ENCODE peak calls at places on chromosomes 5 and 9, in ten cellular contexts. One of them, this sample, is unnamed.

GRCh38 chr9:13481274-13481673 is 201.8 kb upstream of the MPDZ start:
- DNase-seq in GM12878: no peak
- DNase-seq in sigmoid colon: no peak
- DNase-seq in transverse colon: no peak
- DNase-seq in GM12892: no peak
- DNase-seq in breast epithelium: no peak
- DNase-seq in prostate gland: no peak
- DNase-seq in stomach: no peak
- DNase-seq in endothelial cell of umbilical vein: no peak
- DNase-seq in HCT116: no peak
- DNase-seq in this sample: no peak

GRCh38 chr5:89703799-89704198 is 705.8 kb downstream of the CETN3 start:
- DNase-seq in GM12878: no peak
- DNase-seq in sigmoid colon: no peak
- DNase-seq in transverse colon: no peak
- DNase-seq in GM12892: no peak
- DNase-seq in breast epithelium: no peak
- DNase-seq in prostate gland: no peak
- DNase-seq in stomach: no peak
- DNase-seq in endothelial cell of umbilical vein: no peak
- DNase-seq in HCT116: no peak
- DNase-seq in this sample: no peak

GRCh38 chr5:38931731-38932130 is 85.9 kb downstream of the OSMR start:
- DNase-seq in GM12878: no peak
- DNase-seq in sigmoid colon: no peak
- DNase-seq in transverse colon: no peak
- DNase-seq in GM12892: no peak
- DNase-seq in breast epithelium: no peak
- DNase-seq in prostate gland: no peak
- DNase-seq in stomach: no peak
- DNase-seq in endothelial cell of umbilical vein: no peak
- DNase-seq in HCT116: no peak
- DNase-seq in this sample: no peak

GRCh38 chr9:98333703-98334582 is 78.5 kb upstream of the TBC1D2 start:
- DNase-seq in GM12878: no peak
- DNase-seq in sigmoid colon: no peak
- DNase-seq in transverse colon: no peak
- DNase-seq in GM12892: no peak
- DNase-seq in breast epithelium: no peak
- DNase-seq in prostate gland: no peak
- DNase-seq in stomach: no peak
- DNase-seq in endothelial cell of umbilical vein: peak
- DNase-seq in HCT116: peak
- DNase-seq in this sample: no peak

GRCh38 chr5:57494104-57495098 is 11.8 kb upstream of the ACTBL2 start:
- DNase-seq in GM12878: peak
- DNase-seq in sigmoid colon: no peak
- DNase-seq in transverse colon: peak
- DNase-seq in GM12892: no peak
- DNase-seq in breast epithelium: peak
- DNase-seq in prostate gland: peak
- DNase-seq in stomach: peak
- DNase-seq in endothelial cell of umbilical vein: peak
- DNase-seq in HCT116: peak
- DNase-seq in this sample: peak

GRCh38 chr9:108859459-108860114 is 2.5 kb upstream of the ACTL7A start:
- DNase-seq in GM12878: peak
- DNase-seq in sigmoid colon: no peak
- DNase-seq in transverse colon: no peak
- DNase-seq in GM12892: no peak
- DNase-seq in breast epithelium: no peak
- DNase-seq in prostate gland: no peak
- DNase-seq in stomach: no peak
- DNase-seq in endothelial cell of umbilical vein: no peak
- DNase-seq in HCT116: no peak
- DNase-seq in this sample: no peak

GRCh38 chr5:10158886-10159285 is 90.8 kb downstream of the ATPSCKMT start:
- DNase-seq in GM12878: no peak
- DNase-seq in sigmoid colon: no peak
- DNase-seq in transverse colon: no peak
- DNase-seq in GM12892: no peak
- DNase-seq in breast epithelium: no peak
- DNase-seq in prostate gland: no peak
- DNase-seq in stomach: no peak
- DNase-seq in endothelial cell of umbilical vein: no peak
- DNase-seq in HCT116: no peak
- DNase-seq in this sample: no peak

GRCh38 chr9:88388203-88388885 is at the start of gene SPIN1:
- DNase-seq in GM12878: no peak
- DNase-seq in sigmoid colon: peak
- DNase-seq in transverse colon: peak
- DNase-seq in GM12892: peak
- DNase-seq in breast epithelium: peak
- DNase-seq in prostate gland: peak
- DNase-seq in stomach: peak
- DNase-seq in endothelial cell of umbilical vein: peak
- DNase-seq in HCT116: peak
- DNase-seq in this sample: peak

GRCh38 chr9:131483319-131484050 is 19.2 kb upstream of the POMT1 start:
- DNase-seq in GM12878: no peak
- DNase-seq in sigmoid colon: peak
- DNase-seq in transverse colon: no peak
- DNase-seq in GM12892: no peak
- DNase-seq in breast epithelium: peak
- DNase-seq in prostate gland: peak
- DNase-seq in stomach: no peak
- DNase-seq in endothelial cell of umbilical vein: no peak
- DNase-seq in HCT116: no peak
- DNase-seq in this sample: no peak

GRCh38 chr9:131484051-131484445 is 18.7 kb upstream of the POMT1 start:
- DNase-seq in GM12878: no peak
- DNase-seq in sigmoid colon: no peak
- DNase-seq in transverse colon: no peak
- DNase-seq in GM12892: no peak
- DNase-seq in breast epithelium: no peak
- DNase-seq in prostate gland: no peak
- DNase-seq in stomach: no peak
- DNase-seq in endothelial cell of umbilical vein: no peak
- DNase-seq in HCT116: no peak
- DNase-seq in this sample: no peak

GRCh38 chr9:131482343-131483006 is 20.2 kb upstream of the POMT1 start:
- DNase-seq in GM12878: no peak
- DNase-seq in sigmoid colon: no peak
- DNase-seq in transverse colon: no peak
- DNase-seq in GM12892: no peak
- DNase-seq in breast epithelium: no peak
- DNase-seq in prostate gland: no peak
- DNase-seq in stomach: no peak
- DNase-seq in endothelial cell of umbilical vein: no peak
- DNase-seq in HCT116: no peak
- DNase-seq in this sample: no peak

GRCh38 chr9:131480258-131480657 is 22.5 kb upstream of the POMT1 start:
- DNase-seq in GM12878: no peak
- DNase-seq in sigmoid colon: no peak
- DNase-seq in transverse colon: no peak
- DNase-seq in GM12892: no peak
- DNase-seq in breast epithelium: no peak
- DNase-seq in prostate gland: no peak
- DNase-seq in stomach: no peak
- DNase-seq in endothelial cell of umbilical vein: no peak
- DNase-seq in HCT116: no peak
- DNase-seq in this sample: no peak

GRCh38 chr9:131481441-131482342 is 21.0 kb upstream of the POMT1 start:
- DNase-seq in GM12878: no peak
- DNase-seq in sigmoid colon: peak
- DNase-seq in transverse colon: no peak
- DNase-seq in GM12892: no peak
- DNase-seq in breast epithelium: peak
- DNase-seq in prostate gland: peak
- DNase-seq in stomach: no peak
- DNase-seq in endothelial cell of umbilical vein: no peak
- DNase-seq in HCT116: no peak
- DNase-seq in this sample: no peak
- TF ChIP-seq POLR2AphosphoS5 in GM12878: no peak
- TF ChIP-seq POLR2AphosphoS5 in sigmoid colon: no peak
- TF ChIP-seq POLR2AphosphoS5 in transverse colon: no peak
- TF ChIP-seq POLR2AphosphoS5 in GM12892: no peak
- TF ChIP-seq POLR2AphosphoS5 in breast epithelium: no peak
- TF ChIP-seq POLR2AphosphoS5 in prostate gland: peak
- TF ChIP-seq POLR2AphosphoS5 in stomach: no peak
- TF ChIP-seq POLR2AphosphoS5 in endothelial cell of umbilical vein: no peak
- TF ChIP-seq POLR2AphosphoS5 in HCT116: no peak
- TF ChIP-seq POLR2AphosphoS5 in this sample: no peak

DNA sequence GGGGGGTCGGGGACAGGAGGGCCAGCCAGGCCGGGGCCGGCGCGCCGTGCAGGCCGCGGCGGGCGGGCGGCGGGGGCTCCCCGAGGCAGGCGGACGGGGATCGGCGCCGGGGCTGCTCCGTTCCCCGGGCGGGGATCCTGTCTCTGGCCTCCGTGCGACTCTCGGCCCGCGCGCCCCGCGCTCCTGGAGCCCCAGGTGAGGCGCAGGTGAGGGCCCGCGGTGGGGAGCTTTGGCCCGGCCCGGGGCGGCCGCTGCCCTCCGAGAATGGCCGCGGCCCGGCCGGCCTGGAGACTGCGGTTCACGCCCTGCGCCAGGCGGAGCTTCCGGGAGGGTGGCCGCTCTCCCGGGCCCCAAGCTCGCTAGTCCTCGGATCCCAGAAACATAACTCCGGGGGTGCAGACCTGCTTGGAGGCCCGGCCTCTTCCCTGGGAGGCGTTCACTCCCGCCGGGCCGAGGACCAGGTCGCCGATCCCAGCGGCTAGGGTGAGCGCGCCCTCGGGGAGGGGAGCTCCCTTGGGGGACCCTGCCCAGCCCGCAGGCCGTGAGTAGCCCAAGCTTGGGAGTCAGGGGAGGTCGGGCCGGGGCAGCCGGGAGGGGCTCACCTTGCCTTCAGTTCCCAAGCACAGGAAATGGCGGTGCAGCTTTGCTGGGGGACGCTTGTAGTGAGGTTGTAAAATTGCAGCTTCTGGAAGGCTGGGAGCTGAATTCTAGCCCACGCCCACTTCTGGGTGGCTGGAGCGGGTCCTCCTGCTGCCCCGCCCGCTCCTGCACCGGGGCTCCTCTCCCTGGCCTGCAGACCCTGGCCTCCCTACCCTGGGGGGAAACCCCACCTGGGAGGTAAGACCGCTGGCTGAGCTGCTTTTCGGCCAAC is 724 bp downstream of the PPP1R26 start:
- DNase-seq in GM12878: no peak
- DNase-seq in sigmoid colon: no peak
- DNase-seq in transverse colon: peak
- DNase-seq in GM12892: no peak
- DNase-seq in breast epithelium: no peak
- DNase-seq in prostate gland: no peak
- DNase-seq in stomach: peak
- DNase-seq in endothelial cell of umbilical vein: peak
- DNase-seq in HCT116: no peak
- DNase-seq in this sample: no peak
- TF ChIP-seq POLR2A in GM12878: no peak
- TF ChIP-seq POLR2A in sigmoid colon: no peak
- TF ChIP-seq POLR2A in transverse colon: peak
- TF ChIP-seq POLR2A in GM12892: no peak
- TF ChIP-seq POLR2A in breast epithelium: no peak
- TF ChIP-seq POLR2A in prostate gland: no peak
- TF ChIP-seq POLR2A in stomach: no peak
- TF ChIP-seq POLR2A in endothelial cell of umbilical vein: no peak
- TF ChIP-seq POLR2A in HCT116: peak
- TF ChIP-seq POLR2A in this sample: no peak

DNA sequence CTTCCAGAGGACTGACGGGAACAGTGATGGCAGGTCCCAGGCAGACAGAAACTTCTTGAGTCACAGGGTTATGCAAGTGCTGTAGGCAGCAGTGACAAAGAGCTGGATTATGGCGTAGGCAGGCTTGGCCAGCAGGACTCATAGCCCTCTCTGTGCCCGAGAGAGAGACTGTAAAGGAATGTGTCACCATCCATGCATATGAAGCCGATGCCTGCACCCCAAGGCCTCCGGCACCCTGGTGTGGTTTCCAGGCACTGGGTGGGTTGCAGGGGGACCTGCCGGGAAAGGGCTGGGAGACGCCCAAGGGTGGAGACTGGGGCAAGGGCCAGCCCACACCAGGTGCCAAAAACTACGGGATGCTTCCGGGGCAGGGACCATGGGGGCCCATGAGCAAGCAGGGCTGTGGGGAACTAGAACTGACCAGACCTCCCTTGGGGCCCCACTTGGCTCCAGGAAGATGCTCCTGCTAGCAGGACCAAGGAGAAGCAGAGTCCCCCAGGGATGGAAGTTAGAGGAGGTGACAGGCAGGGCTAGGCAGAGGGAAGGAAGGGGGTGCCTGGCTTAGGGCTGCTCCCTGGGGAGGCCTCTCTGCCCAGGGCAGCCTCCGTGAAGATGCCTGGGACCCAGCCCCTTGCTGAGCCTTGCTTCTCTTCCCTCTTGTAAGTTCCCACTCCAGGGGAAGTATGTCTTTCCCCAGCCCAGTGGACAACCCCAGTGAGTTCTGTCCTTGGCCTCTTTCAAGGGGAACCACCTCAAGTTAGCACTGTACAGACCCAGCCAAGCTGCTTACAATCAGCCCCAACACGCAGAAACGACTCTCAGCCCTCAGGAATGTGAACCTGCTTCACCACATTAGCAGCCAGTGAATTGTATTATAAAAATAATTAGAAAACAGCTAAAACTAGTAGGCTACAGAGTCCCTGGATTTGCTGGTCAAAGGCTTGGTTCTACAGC is 10.5 kb upstream of the IPPK start:
- DNase-seq in GM12878: no peak
- DNase-seq in sigmoid colon: no peak
- DNase-seq in transverse colon: no peak
- DNase-seq in GM12892: no peak
- DNase-seq in breast epithelium: no peak
- DNase-seq in prostate gland: peak
- DNase-seq in stomach: no peak
- DNase-seq in endothelial cell of umbilical vein: no peak
- DNase-seq in HCT116: no peak
- DNase-seq in this sample: no peak
- TF ChIP-seq POLR2AphosphoS5 in GM12878: no peak
- TF ChIP-seq POLR2AphosphoS5 in sigmoid colon: no peak
- TF ChIP-seq POLR2AphosphoS5 in transverse colon: no peak
- TF ChIP-seq POLR2AphosphoS5 in GM12892: no peak
- TF ChIP-seq POLR2AphosphoS5 in breast epithelium: no peak
- TF ChIP-seq POLR2AphosphoS5 in prostate gland: peak
- TF ChIP-seq POLR2AphosphoS5 in stomach: no peak
- TF ChIP-seq POLR2AphosphoS5 in endothelial cell of umbilical vein: no peak
- TF ChIP-seq POLR2AphosphoS5 in HCT116: no peak
- TF ChIP-seq POLR2AphosphoS5 in this sample: no peak

GRCh38 chr5:140402258-140403074 is 833 bp downstream of the ANKHD1 start:
- DNase-seq in GM12878: peak
- DNase-seq in sigmoid colon: peak
- DNase-seq in transverse colon: peak
- DNase-seq in GM12892: peak
- DNase-seq in breast epithelium: peak
- DNase-seq in prostate gland: peak
- DNase-seq in stomach: peak
- DNase-seq in endothelial cell of umbilical vein: peak
- DNase-seq in HCT116: no peak
- DNase-seq in this sample: peak

GRCh38 chr5:140401362-140402257 is at the start of gene ANKHD1:
- DNase-seq in GM12878: peak
- DNase-seq in sigmoid colon: peak
- DNase-seq in transverse colon: peak
- DNase-seq in GM12892: peak
- DNase-seq in breast epithelium: peak
- DNase-seq in prostate gland: peak
- DNase-seq in stomach: peak
- DNase-seq in endothelial cell of umbilical vein: peak
- DNase-seq in HCT116: peak
- DNase-seq in this sample: peak

GRCh38 chr5:140398379-140398811 is 3.2 kb upstream of the ANKHD1 start:
- DNase-seq in GM12878: no peak
- DNase-seq in sigmoid colon: no peak
- DNase-seq in transverse colon: no peak
- DNase-seq in GM12892: no peak
- DNase-seq in breast epithelium: no peak
- DNase-seq in prostate gland: no peak
- DNase-seq in stomach: no peak
- DNase-seq in endothelial cell of umbilical vein: no peak
- DNase-seq in HCT116: no peak
- DNase-seq in this sample: no peak

GRCh38 chr5:140403613-140404012 is 2.0 kb downstream of the ANKHD1 start:
- DNase-seq in GM12878: no peak
- DNase-seq in sigmoid colon: no peak
- DNase-seq in transverse colon: no peak
- DNase-seq in GM12892: no peak
- DNase-seq in breast epithelium: no peak
- DNase-seq in prostate gland: no peak
- DNase-seq in stomach: no peak
- DNase-seq in endothelial cell of umbilical vein: no peak
- DNase-seq in HCT116: no peak
- DNase-seq in this sample: no peak

DNA sequence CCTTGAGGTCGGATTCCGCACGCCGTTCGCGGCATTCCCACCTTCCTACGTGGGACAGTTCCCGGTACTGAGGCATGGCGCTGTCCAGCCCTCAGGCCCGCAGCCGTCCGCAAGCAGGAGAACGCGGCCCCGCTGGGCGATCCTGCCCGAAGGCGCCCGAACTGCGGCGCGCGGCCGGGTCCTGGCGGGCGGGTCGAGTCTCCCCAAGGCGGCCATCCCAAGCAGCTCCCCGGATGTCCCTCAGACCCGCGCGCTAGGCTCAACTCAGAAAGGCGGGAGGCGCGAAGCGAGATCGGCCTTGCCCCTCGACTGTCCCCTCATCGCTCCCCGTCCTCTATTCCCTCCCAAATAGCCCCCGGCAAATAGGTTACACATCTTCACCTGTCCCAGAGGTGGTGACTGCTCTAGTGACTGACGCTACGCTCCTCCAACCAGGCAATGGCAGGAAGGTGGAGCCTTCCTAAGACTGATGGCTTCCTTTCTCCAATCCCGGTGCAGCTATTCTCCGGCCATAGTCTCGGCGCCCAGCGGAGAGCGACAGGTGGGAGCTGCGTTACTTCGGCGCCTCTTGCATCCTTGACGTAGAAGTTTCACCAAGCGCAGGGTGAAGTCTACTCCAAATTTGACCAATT is 787 bp upstream of the ANKHD1 start:
- DNase-seq in GM12878: peak
- DNase-seq in sigmoid colon: peak
- DNase-seq in transverse colon: peak
- DNase-seq in GM12892: peak
- DNase-seq in breast epithelium: peak
- DNase-seq in prostate gland: peak
- DNase-seq in stomach: peak
- DNase-seq in endothelial cell of umbilical vein: peak
- DNase-seq in HCT116: peak
- DNase-seq in this sample: peak
- TF ChIP-seq POLR2A in GM12878: peak
- TF ChIP-seq POLR2A in sigmoid colon: peak
- TF ChIP-seq POLR2A in transverse colon: peak
- TF ChIP-seq POLR2A in GM12892: peak
- TF ChIP-seq POLR2A in breast epithelium: no peak
- TF ChIP-seq POLR2A in prostate gland: peak
- TF ChIP-seq POLR2A in stomach: no peak
- TF ChIP-seq POLR2A in endothelial cell of umbilical vein: no peak
- TF ChIP-seq POLR2A in HCT116: peak
- TF ChIP-seq POLR2A in this sample: peak

This sample was measured in upper lobe of left lung.